ENCODE peak calls at places on chromosomes 3 and 15, in seven cellular contexts. A is cardiac muscle cell; Z is colonic mucosa; S is esophagus muscularis mucosa; M is heart left ventricle; O is CD8-positive, alpha-beta T cell; W is ovary. J is an unnamed sample. For H3K4me1, the result is how much of the 10 kb centered on the place peaks cover.

GRCh38 chr3:68751883-68752282 is 180.5 kb downstream of the TAFA4 start:
- DNase-seq in A (no peak), Z (no peak), S (no peak), M (no peak), O (no peak), W (no peak), J (no peak)

GRCh38 chr3:122974764-122975162 is 52.8 kb downstream of the SEMA5B start:
- DNase-seq in A (no peak), Z (no peak), S (no peak), M (peak), O (no peak), W (peak), J (no peak)

GRCh38 chr3:99484871-99485270 is 153.5 kb upstream of the COL8A1 start:
- DNase-seq in A (no peak), Z (no peak), S (no peak), M (no peak), O (no peak), W (no peak), J (no peak)

GRCh38 chr15:53808058-53808703 is 48.7 kb upstream of the WDR72 start:
- DNase-seq in A (peak), Z (no peak), S (no peak), M (no peak), O (no peak), W (no peak), J (no peak)

GRCh38 chr3:52310861-52311566 is 5.1 kb upstream of the DNAH1 start:
- DNase-seq in A (no peak), Z (no peak), S (no peak), M (no peak), O (peak), W (no peak), J (no peak)

GRCh38 chr3:143283432-143284128 is 164.0 kb downstream of the CHST2 start:
- DNase-seq in A (peak), Z (no peak), S (no peak), M (no peak), O (no peak), W (no peak), J (no peak)

GRCh38 chr15:95432878-95433405 is 897.6 kb upstream of the NR2F2 start:
- DNase-seq in A (no peak), Z (no peak), S (no peak), M (no peak), O (no peak), W (no peak), J (no peak)

GRCh38 chr15:70074380-70074779 is 23.3 kb downstream of the TLE3 start:
- DNase-seq in A (no peak), Z (no peak), S (no peak), M (no peak), O (no peak), W (no peak), J (no peak)

GRCh38 chr15:60787737-60788513 is 309.0 kb upstream of the ICE2 start:
- DNase-seq in A (no peak), Z (no peak), S (no peak), M (no peak), O (no peak), W (no peak), J (no peak)

GRCh38 chr3:37935756-37936666 is 54.6 kb upstream of the VILL start:
- DNase-seq in A (peak), Z (no peak), S (no peak), M (no peak), O (no peak), W (no peak), J (no peak)

GRCh38 chr3:56940331-56940730 is 120.1 kb upstream of the SPATA12 start:
- DNase-seq in A (no peak), Z (no peak), S (no peak), M (no peak), O (no peak), W (no peak), J (no peak)

GRCh38 chr3:183826854-183827253 is 1.5 kb upstream of the MAP6D1 start:
- DNase-seq in A (no peak), Z (no peak), S (peak), M (no peak), O (no peak), W (no peak), J (no peak)

GRCh38 chr15:74817370-74817737 is 4.7 kb downstream of the LMAN1L start:
- DNase-seq in A (peak), Z (peak), S (no peak), M (peak), O (no peak), W (no peak), J (no peak)

GRCh38 chr3:10196389-10197052 is 31.8 kb downstream of the IRAK2 start:
- DNase-seq in A (no peak), Z (no peak), S (no peak), M (peak), O (no peak), W (no peak), J (no peak)

GRCh38 chr15:47733085-47733484 is 15.8 kb downstream of the SEMA6D start:
- DNase-seq in A (no peak), Z (peak), S (no peak), M (no peak), O (no peak), W (no peak), J (no peak)

GRCh38 chr15:81304226-81304625 is 19.7 kb downstream of the STARD5 start:
- DNase-seq in A (no peak), Z (no peak), S (no peak), M (peak), O (no peak), W (no peak), J (peak)

GRCh38 chr3:187567741-187568140 is 102.5 kb downstream of the SST start:
- DNase-seq in A (peak), Z (no peak), S (no peak), M (no peak), O (no peak), W (no peak), J (no peak)

GRCh38 chr3:7874116-7874515 is 627.5 kb upstream of the LMCD1 start:
- DNase-seq in A (no peak), Z (no peak), S (no peak), M (no peak), O (no peak), W (no peak), J (no peak)

GRCh38 chr15:62809106-62809967 is 233.2 kb upstream of the TPM1 start:
- DNase-seq in A (no peak), Z (no peak), S (no peak), M (no peak), O (no peak), W (no peak), J (no peak)

GRCh38 chr3:160403028-160403545 is 3.6 kb downstream of the SMC4 start:
- DNase-seq in A (no peak), Z (no peak), S (no peak), M (no peak), O (no peak), W (no peak), J (no peak)

GRCh38 chr15:86611392-86612040 is 531.8 kb downstream of the AGBL1 start:
- DNase-seq in A (no peak), Z (no peak), S (no peak), M (no peak), O (no peak), W (no peak), J (no peak)

GRCh38 chr3:171459942-171460225 is 321 bp downstream of the TNIK start:
- DNase-seq in A (no peak), Z (no peak), S (no peak), M (peak), O (no peak), W (no peak), J (no peak)

GRCh38 chr3:13348671-13349396 is 71.3 kb downstream of the NUP210 start:
- DNase-seq in A (no peak), Z (no peak), S (no peak), M (no peak), O (no peak), W (no peak), J (no peak)

GRCh38 chr15:74614744-74615312 is 808 bp upstream of the CLK3 start:
- DNase-seq in A (peak), Z (peak), S (no peak), M (peak), O (peak), W (peak), J (peak)

GRCh38 chr15:38690737-38691332 is 126.2 kb upstream of the RASGRP1 start:
- DNase-seq in A (peak), Z (peak), S (no peak), M (peak), O (peak), W (peak), J (no peak)

GRCh38 chr3:78343221-78343620 is 1303.3 kb downstream of the ROBO2 start:
- DNase-seq in A (no peak), Z (no peak), S (no peak), M (no peak), O (no peak), W (no peak), J (no peak)

GRCh38 chr3:9916734-9917680 is at the start of gene IL17RC:
- DNase-seq in A (peak), Z (peak), S (peak), M (peak), O (no peak), W (peak), J (peak)

GRCh38 chr15:51267047-51267713 is 71.2 kb downstream of the CYP19A1 start:
- DNase-seq in A (peak), Z (no peak), S (no peak), M (no peak), O (no peak), W (no peak), J (no peak)

GRCh38 chr3:136914739-136915138 is 43.0 kb upstream of the IL20RB start:
- DNase-seq in A (no peak), Z (no peak), S (no peak), M (no peak), O (no peak), W (no peak), J (no peak)

GRCh38 chr3:136913168-136913567 is 44.6 kb upstream of the IL20RB start:
- DNase-seq in A (no peak), Z (no peak), S (no peak), M (no peak), O (no peak), W (no peak), J (no peak)

GRCh38 chr3:136919799-136920580 is 37.8 kb upstream of the IL20RB start:
- DNase-seq in A (no peak), Z (no peak), S (no peak), M (no peak), O (no peak), W (no peak), J (no peak)

GRCh38 chr3:136920904-136921649 is 36.7 kb upstream of the IL20RB start:
- DNase-seq in A (no peak), Z (no peak), S (no peak), M (no peak), O (no peak), W (no peak), J (no peak)

GRCh38 chr3:136916200-136916599 is 41.6 kb upstream of the IL20RB start:
- DNase-seq in A (no peak), Z (no peak), S (no peak), M (no peak), O (no peak), W (no peak), J (no peak)
- H3K4me1 ChIP-seq in A (under half), Z (under half), S (under half), M (half or more), O (half or more), W (under half), J (under half)

GRCh38 chr15:94255540-94255939 is 24.2 kb downstream of the MCTP2 start:
- DNase-seq in A (no peak), Z (no peak), S (no peak), M (no peak), O (no peak), W (no peak), J (no peak)

GRCh38 chr15:94252906-94253305 is 21.5 kb downstream of the MCTP2 start:
- DNase-seq in A (no peak), Z (no peak), S (no peak), M (no peak), O (no peak), W (no peak), J (no peak)

GRCh38 chr15:94258246-94258645 is 26.9 kb downstream of the MCTP2 start:
- DNase-seq in A (no peak), Z (no peak), S (no peak), M (no peak), O (no peak), W (no peak), J (no peak)

GRCh38 chr15:94252223-94252766 is 20.9 kb downstream of the MCTP2 start:
- DNase-seq in A (no peak), Z (no peak), S (no peak), M (no peak), O (no peak), W (no peak), J (no peak)

GRCh38 chr15:94253742-94254141 is 22.4 kb downstream of the MCTP2 start:
- DNase-seq in A (no peak), Z (no peak), S (no peak), M (no peak), O (no peak), W (no peak), J (no peak)
- H3K4me1 ChIP-seq in A (under half), Z (under half), S (under half), M (under half), O (under half), W (under half), J (under half)

GRCh38 chr3:66480666-66481065 is 20.2 kb downstream of the LRIG1 start:
- DNase-seq in A (no peak), Z (no peak), S (no peak), M (no peak), O (no peak), W (no peak), J (no peak)

GRCh38 chr3:66478923-66479322 is 21.9 kb downstream of the LRIG1 start:
- DNase-seq in A (no peak), Z (peak), S (no peak), M (no peak), O (no peak), W (no peak), J (no peak)

GRCh38 chr3:66477846-66478245 is 23.0 kb downstream of the LRIG1 start:
- DNase-seq in A (no peak), Z (no peak), S (no peak), M (no peak), O (no peak), W (no peak), J (no peak)

GRCh38 chr3:66481071-66482001 is 19.5 kb downstream of the LRIG1 start:
- DNase-seq in A (no peak), Z (peak), S (no peak), M (no peak), O (no peak), W (no peak), J (no peak)

DNA sequence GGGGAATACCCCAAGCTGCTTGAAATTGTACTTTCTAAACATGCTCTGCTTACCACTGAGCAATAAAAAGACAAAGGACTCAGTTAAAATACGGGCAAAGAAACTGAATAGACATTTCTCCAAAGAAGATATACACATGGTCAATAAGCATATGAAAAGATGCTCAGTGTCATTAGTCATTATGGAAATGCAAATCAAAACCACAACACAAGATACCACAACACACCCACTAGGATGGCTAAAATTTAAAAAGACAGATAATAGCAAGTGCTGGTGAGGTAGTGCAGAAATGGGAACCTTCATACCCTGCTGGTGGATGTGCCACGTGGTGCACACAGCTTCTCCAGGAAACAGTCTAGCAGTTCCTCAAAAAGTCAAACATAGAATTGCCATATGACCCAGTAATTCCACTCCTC is 21.3 kb downstream of the LRIG1 start:
- DNase-seq in A (no peak), Z (no peak), S (no peak), M (no peak), O (no peak), W (no peak), J (no peak)
- H3K4me1 ChIP-seq in A (half or more), Z (half or more), S (half or more), M (half or more), O (under half), W (under half), J (half or more)

GRCh38 chr15:65066001-65066634 is 1.7 kb downstream of the RASL12 start:
- DNase-seq in A (no peak), Z (no peak), S (no peak), M (no peak), O (no peak), W (no peak), J (no peak)
- H3K4me1 ChIP-seq in A (under half), Z (under half), S (half or more), M (under half), O (under half), W (under half), J (under half)

DNA sequence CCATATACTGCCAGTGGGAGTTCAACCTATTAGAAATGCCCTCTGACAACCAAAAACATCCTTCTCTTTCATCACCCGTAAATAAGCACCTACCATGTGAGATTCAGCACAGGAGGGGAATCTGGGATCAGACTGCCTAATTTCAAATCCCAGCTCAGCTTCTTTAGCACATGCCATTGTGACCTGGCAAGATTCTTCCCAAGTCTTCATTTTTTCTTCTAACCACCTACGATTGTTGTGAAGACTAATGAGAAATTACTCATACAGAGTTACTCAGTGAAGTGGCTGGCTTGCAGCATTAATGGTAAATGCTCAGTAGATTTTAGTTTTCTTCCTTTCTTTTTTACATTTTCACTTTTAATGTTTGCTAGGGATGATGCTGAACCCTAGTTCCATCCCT is 176.7 kb downstream of the PDZRN3 start:
- DNase-seq in A (no peak), Z (no peak), S (no peak), M (no peak), O (no peak), W (no peak), J (no peak)
- H3K4me1 ChIP-seq in A (under half), Z (under half), S (half or more), M (under half), O (under half), W (under half), J (under half)